ENCODE peak calls at places on chromosomes 13 and 19, in five cellular contexts. M is stomach, V is HL-60, Y is transverse colon, Z is H1. R is an unnamed sample.

GRCh38 chr19:50705422-50706019 is 14.1 kb downstream of the SHANK1 start:
- DNase-seq in V (no peak), M (no peak), Z (no peak), Y (no peak), R (peak)

GRCh38 chr13:77784531-77784930 is 87.0 kb downstream of the SLAIN1 start:
- DNase-seq in M (no peak), Y (no peak), Z (no peak), V (no peak), R (no peak)

GRCh38 chr19:38424272-38424671 is 1.7 kb downstream of the RASGRP4 start:
- DNase-seq in V (no peak), Y (no peak), Z (no peak), M (no peak), R (no peak)

GRCh38 chr13:41603917-41604316 is 146.6 kb downstream of the RGCC start:
- DNase-seq in Z (no peak), V (peak), M (no peak), Y (no peak), R (no peak)

GRCh38 chr13:80144493-80144892 is 196.4 kb downstream of the SPRY2 start:
- DNase-seq in Y (no peak), M (no peak), V (no peak), Z (no peak), R (no peak)

GRCh38 chr13:40095695-40096356 is 440.4 kb downstream of the COG6 start:
- DNase-seq in Y (no peak), V (no peak), M (no peak), Z (no peak), R (no peak)

GRCh38 chr19:41521860-41522555 is 54.0 kb upstream of the CEACAM21 start:
- DNase-seq in Y (no peak), Z (no peak), V (no peak), M (no peak), R (no peak)

GRCh38 chr19:51926784-51927741 is at the start of gene ZNF613:
- DNase-seq in Y (peak), Z (peak), M (peak), V (peak), R (peak)

GRCh38 chr13:94006271-94006670 is 473.2 kb downstream of the DCT start:
- DNase-seq in Y (no peak), M (no peak), Z (no peak), V (no peak), R (no peak)

GRCh38 chr19:49823472-49823871 is 5.4 kb downstream of the MED25 start:
- DNase-seq in M (no peak), V (no peak), Y (no peak), Z (no peak), R (no peak)

GRCh38 chr19:1045247-1045603 is 5.3 kb downstream of the ABCA7 start:
- DNase-seq in V (no peak), Y (peak), Z (no peak), M (peak), R (peak)

GRCh38 chr19:43504426-43505185 is at the start of gene PHLDB3:
- DNase-seq in V (no peak), Z (no peak), Y (peak), M (peak), R (no peak)

GRCh38 chr19:55095260-55096060 is 19.8 kb downstream of the EPS8L1 start:
- DNase-seq in Y (no peak), V (no peak), M (no peak), Z (no peak), R (no peak)

GRCh38 chr13:68359105-68359504 is 1129.0 kb upstream of the PCDH9 start:
- DNase-seq in Z (no peak), Y (no peak), M (no peak), V (no peak), R (no peak)

GRCh38 chr13:106139407-106139806 is 396.1 kb downstream of the EFNB2 start:
- DNase-seq in Z (no peak), V (no peak), Y (no peak), M (no peak), R (no peak)

GRCh38 chr13:79659161-79659560 is 178.2 kb downstream of the NDFIP2 start:
- DNase-seq in V (no peak), M (no peak), Z (no peak), Y (no peak), R (no peak)

GRCh38 chr19:1503089-1503924 is 9.5 kb downstream of the ADAMTSL5 start:
- DNase-seq in Y (peak), Z (no peak), V (peak), M (peak), R (peak)

GRCh38 chr13:106507560-106508274 is 27.7 kb downstream of the EFNB2 start:
- DNase-seq in Y (no peak), M (no peak), V (peak), Z (no peak), R (no peak)

GRCh38 chr19:311813-312261 is 20.6 kb upstream of the PLPP2 start:
- DNase-seq in Z (no peak), Y (no peak), V (no peak), M (peak), R (no peak)

GRCh38 chr19:34972163-34972705 is 8.2 kb upstream of the ZNF792 start:
- DNase-seq in Y (no peak), V (no peak), M (no peak), Z (no peak), R (no peak)

GRCh38 chr19:6473652-6474051 is 7.9 kb downstream of the DENND1C start:
- DNase-seq in M (peak), Y (no peak), Z (no peak), V (no peak), R (no peak)

GRCh38 chr19:8441725-8442544 is 2.8 kb upstream of the HNRNPM start:
- DNase-seq in Y (no peak), M (no peak), Z (no peak), V (no peak), R (no peak)

GRCh38 chr13:100159584-100159983 is 70.7 kb downstream of the PCCA start:
- DNase-seq in Y (no peak), V (no peak), Z (no peak), M (no peak), R (no peak)

GRCh38 chr13:112871742-112872141 is 97.3 kb upstream of the MCF2L start:
- DNase-seq in V (no peak), Z (no peak), Y (no peak), M (no peak), R (no peak)

GRCh38 chr19:57210381-57210780 is 19.1 kb downstream of the ZNF264 start:
- DNase-seq in Z (no peak), V (no peak), M (no peak), Y (no peak), R (no peak)

GRCh38 chr19:4352701-4353121 is 9.3 kb downstream of the MPND start:
- DNase-seq in Z (no peak), Y (no peak), V (no peak), M (no peak), R (no peak)

GRCh38 chr13:44181938-44182337 is 191.7 kb upstream of the SERP2 start:
- DNase-seq in Z (no peak), Y (no peak), V (no peak), M (no peak), R (no peak)

GRCh38 chr19:16619456-16619855 is 8.5 kb downstream of the MED26 start:
- DNase-seq in Z (no peak), V (no peak), M (no peak), Y (no peak), R (no peak)

GRCh38 chr13:34967851-34968562 is 25.9 kb downstream of the NBEA start:
- DNase-seq in Z (no peak), Y (no peak), V (no peak), M (no peak), R (no peak)

GRCh38 chr19:3095375-3096191 is 1.4 kb downstream of the GNA11 start:
- DNase-seq in Y (peak), Z (peak), M (no peak), V (no peak), R (no peak)

GRCh38 chr19:34957830-34958751 is 5.9 kb downstream of the ZNF792 start:
- DNase-seq in Y (no peak), M (no peak), Z (no peak), V (no peak), R (no peak)

GRCh38 chr13:87172166-87172825 is 498.9 kb upstream of the SLITRK5 start:
- DNase-seq in Z (no peak), V (no peak), Y (no peak), M (no peak), R (no peak)

GRCh38 chr19:55913643-55914268 is 18.4 kb downstream of the NLRP13 start:
- DNase-seq in Z (no peak), M (no peak), Y (no peak), V (no peak), R (no peak)

GRCh38 chr13:98060282-98060681 is 82.6 kb upstream of the FARP1 start:
- DNase-seq in V (no peak), Y (no peak), Z (no peak), M (no peak), R (no peak)

GRCh38 chr13:30685320-30685859 is 50.0 kb upstream of the ALOX5AP start:
- DNase-seq in M (no peak), V (no peak), Y (peak), Z (no peak), R (no peak)

GRCh38 chr13:30576528-30576927 is 41.2 kb upstream of the USPL1 start:
- DNase-seq in V (no peak), Z (no peak), M (no peak), Y (peak), R (no peak)

GRCh38 chr19:32022946-32023832 is 322.2 kb upstream of the ZNF507 start:
- DNase-seq in Y (no peak), V (no peak), M (no peak), Z (no peak), R (no peak)

GRCh38 chr13:41259875-41260501 is 3.4 kb downstream of the MTRF1 start:
- DNase-seq in Y (no peak), M (no peak), Z (no peak), V (no peak), R (no peak)

GRCh38 chr19:18518639-18519038 is 3.2 kb downstream of the ELL start:
- DNase-seq in Z (no peak), V (no peak), M (no peak), Y (no peak), R (no peak)

GRCh38 chr19:18520848-18521691 is 800 bp downstream of the ELL start:
- DNase-seq in Y (peak), M (peak), Z (no peak), V (no peak), R (no peak)

GRCh38 chr19:18522124-18522861 is 423 bp upstream of the ELL start:
- DNase-seq in M (peak), Z (peak), V (peak), Y (peak), R (peak)

GRCh38 chr19:18521692-18522123 is at the start of gene ELL:
- DNase-seq in Y (no peak), Z (no peak), V (no peak), M (no peak), R (no peak)

DNA sequence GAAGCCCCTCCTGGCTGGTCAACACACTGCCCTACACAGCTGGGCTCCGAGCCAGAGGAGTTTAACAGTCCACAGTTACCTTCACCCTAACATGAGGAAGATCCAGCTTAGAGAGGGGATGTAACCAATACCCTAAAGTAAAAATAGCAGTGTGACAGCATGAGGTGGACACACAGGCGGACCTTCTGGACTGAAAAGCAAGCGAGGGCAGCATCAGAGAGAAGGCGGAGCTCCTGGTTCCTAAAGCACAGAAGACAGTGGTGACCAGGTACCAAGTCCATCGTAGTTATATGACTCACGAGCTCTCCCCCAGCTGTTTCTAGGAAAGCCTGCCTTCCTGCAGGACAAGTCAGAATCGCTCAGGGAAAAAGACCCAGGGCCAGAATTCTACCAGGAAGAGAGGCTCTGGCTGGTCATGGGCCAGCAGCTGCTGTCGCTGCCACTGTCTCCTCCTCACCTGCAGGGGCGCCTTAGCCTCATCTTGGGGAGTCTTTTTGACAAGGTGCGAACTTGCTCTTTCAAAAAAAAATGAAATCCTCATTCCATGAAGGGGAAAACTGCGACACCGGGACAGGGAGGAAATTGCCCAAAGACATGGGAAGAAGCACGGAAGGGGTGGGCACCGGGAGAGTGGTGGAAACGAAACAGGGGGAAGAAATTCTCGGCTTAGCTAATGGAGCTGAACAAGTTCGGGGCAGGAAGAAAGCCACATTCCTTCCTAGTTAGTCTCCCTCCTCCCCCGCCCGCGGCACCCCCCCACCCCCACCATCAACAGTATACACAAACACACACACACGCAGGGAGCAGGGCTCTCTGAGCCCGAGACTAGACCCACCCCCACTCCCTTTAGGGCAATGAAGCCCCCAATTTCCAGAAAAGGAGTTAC is 1.7 kb downstream of the ELL start:
- DNase-seq in Y (peak), Z (no peak), V (peak), M (peak), R (no peak)
- TF ChIP-seq POLR2AphosphoS5 in Y (peak), Z (no peak), V (no peak), M (peak), R (no peak)

DNA sequence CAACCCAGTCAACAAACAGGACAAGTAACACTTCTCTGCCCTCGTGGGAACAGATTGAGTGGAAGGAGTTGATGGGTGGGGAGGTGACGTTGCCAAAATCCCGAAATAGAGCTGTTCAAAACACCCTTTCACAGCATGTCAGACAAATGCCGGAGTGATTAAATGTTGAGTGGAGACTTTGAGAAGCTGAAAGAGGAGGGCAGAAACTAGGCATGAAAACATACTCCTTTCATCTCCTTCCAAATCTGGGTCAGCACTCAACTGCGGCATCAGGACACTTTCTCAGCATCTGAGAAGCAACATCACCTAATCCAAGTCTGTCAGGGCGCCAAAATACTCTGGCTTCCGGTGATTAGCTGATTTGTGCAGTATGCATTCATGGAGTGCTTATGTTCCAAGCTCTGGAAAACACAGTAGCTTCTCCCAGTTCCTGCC is 51.5 kb upstream of the MRI1 start:
- DNase-seq in V (no peak), M (no peak), Z (no peak), Y (no peak), R (no peak)
- TF ChIP-seq POLR2AphosphoS5 in V (no peak), M (no peak), Z (no peak), Y (no peak), R (no peak)

GRCh38 chr19:18629166-18630088 is 7.4 kb upstream of the KLHL26 start:
- DNase-seq in Z (no peak), V (no peak), Y (no peak), M (no peak), R (no peak)
- TF ChIP-seq POLR2AphosphoS5 in Z (no peak), V (no peak), Y (peak), M (peak), R (no peak)

DNA sequence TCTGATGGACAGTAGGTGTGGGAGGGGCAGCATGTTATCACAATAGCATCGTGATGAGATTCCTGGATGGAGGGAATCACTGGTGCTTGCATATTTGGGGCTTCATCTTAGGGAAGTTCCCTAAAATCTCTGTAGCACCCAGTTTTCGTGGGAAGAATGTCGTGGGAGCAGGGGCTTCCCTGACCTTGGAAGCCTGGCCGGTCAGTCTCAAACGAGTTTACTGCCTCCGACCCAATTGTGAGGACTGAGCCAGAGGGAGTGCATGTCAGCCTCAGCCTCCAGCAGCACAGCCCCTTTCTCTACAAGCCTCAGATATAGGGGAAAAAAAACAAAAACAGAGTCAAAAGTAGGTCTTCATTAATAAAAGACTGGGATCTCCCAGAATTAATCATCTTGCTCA is 32.2 kb downstream of the COL4A2 start:
- DNase-seq in Y (no peak), M (no peak), V (no peak), Z (no peak), R (no peak)
- TF ChIP-seq POLR2AphosphoS5 in Y (no peak), M (no peak), V (no peak), Z (no peak), R (no peak)

DNA sequence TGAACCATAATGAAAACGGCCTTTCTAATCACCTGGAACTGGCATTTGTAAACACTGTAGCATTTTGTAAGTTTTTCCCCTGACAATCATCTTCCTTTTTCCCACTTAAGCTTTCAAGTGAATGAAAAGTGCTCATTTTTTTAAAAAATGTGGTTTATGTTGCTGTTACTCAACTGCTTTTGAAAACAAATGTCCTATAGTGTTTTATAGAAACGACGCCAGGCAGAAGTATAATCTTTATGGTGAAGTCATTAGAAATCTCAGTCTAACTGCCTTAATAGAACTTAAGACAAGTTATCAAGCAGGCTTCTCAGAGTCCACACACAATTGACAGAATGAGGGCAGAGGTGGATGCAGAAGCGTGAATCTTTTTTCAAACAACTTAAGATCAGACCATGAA is 442.3 kb downstream of the KLF12 start:
- DNase-seq in Y (no peak), M (no peak), Z (no peak), V (no peak), R (no peak)
- TF ChIP-seq POLR2AphosphoS5 in Y (no peak), M (no peak), Z (no peak), V (no peak), R (no peak)

DNA sequence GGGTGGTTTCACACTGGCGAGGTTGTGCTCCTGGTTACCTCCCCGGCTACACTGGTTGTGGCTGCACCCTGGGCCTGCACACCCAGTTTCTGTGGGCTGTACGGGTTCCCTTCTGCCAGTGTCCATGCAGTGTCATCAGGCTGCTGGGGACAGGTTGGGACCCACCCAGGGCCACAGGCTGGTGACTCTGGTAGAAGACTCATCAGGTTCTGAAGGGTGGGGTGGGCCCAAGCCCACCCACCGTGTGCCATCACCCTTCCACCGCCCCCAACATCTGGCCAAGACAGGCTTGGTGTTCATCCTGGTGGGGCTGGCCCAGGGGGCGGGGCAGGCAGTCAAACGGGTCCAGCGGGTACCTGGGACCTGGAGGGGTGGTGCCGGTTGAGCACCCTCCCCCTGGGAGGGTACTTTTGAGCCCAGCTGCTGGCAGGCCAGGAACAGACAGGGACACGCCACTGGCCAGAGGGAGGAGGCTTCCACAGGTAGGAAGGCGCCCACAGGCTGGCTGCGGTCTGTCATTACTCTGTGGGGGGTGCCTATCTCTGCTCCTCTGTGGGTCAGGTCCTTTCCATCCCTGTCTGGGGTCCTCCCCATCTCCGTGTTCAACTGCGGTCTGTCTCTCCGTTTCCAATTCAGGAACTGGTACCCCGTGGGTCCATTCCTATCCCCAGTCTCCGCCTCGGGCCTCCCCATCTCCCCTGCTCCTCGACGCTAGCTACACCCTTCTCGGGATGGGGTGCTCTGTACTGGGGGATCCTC is at the start of gene RNF225:
- DNase-seq in Z (peak), Y (peak), M (no peak), V (no peak), R (no peak)
- TF ChIP-seq POLR2AphosphoS5 in Z (peak), Y (no peak), M (peak), V (peak), R (peak)

DNA sequence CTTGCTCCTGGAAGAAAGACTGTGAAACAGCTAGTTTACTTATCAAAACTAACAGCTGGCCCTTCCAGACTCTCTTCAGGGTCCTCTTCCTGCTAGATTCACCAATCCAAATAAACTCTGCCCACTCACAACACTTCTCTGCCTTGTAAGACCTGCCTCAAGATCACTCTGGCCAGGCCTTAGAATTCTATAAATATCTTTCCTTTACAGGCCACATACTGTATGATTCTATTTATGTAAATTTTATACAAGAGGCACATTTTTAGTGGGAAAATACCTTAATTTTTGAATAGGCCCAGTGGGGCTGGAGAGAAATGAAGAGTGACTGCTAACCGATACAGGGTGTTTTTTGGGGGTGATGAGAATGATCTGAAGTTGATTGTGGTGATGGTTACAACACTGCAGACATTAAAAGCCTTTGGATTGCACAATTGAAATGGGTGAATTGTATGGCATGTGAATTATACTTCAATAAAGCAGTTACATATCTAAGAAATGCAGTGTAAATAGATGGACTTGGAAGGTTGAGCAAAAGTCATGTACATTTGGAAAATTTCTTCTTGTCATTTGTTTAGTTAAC is 141.8 kb downstream of the GPC5 start:
- DNase-seq in Y (no peak), M (no peak), Z (no peak), V (peak), R (no peak)
- TF ChIP-seq POLR2AphosphoS5 in Y (no peak), M (no peak), Z (no peak), V (no peak), R (no peak)